ENCODE peak calls at places on chromosomes 4 and X, in five cellular contexts. S is mucosa of descending colon; M is T-helper 2 cell; W is gastrocnemius medialis; K is activated T-cell treated with anti-CD3 and anti-CD28 coated beads, Interleukin-2, amount 50 U/mL, for 4 hours. L is an unnamed sample.

GRCh38 chrX:22889824-22890223 is 109.9 kb upstream of the DDX53 start:
- DNase-seq in S (no peak), M (no peak), W (no peak), K (no peak), L (peak)

GRCh38 chr4:108397850-108398249 is 222.5 kb upstream of the RPL34 start:
- DNase-seq in S (no peak), M (no peak), W (no peak), K (no peak), L (no peak)

GRCh38 chr4:24771241-24771640 is 24.1 kb upstream of the SOD3 start:
- DNase-seq in S (no peak), M (no peak), W (no peak), K (no peak), L (no peak)

GRCh38 chrX:24696241-24696640 is 2.5 kb downstream of the POLA1 start:
- DNase-seq in S (no peak), M (no peak), W (no peak), K (no peak), L (no peak)

GRCh38 chr4:25320374-25321172 is 8.0 kb downstream of the ZCCHC4 start:
- DNase-seq in S (no peak), M (no peak), W (no peak), K (no peak), L (peak)

GRCh38 chr4:86543560-86544312 is 50.4 kb upstream of the PTPN13 start:
- DNase-seq in S (no peak), M (no peak), W (no peak), K (no peak), L (no peak)

GRCh38 chr4:1369091-1369450 is 22.1 kb downstream of the UVSSA start:
- DNase-seq in S (peak), M (no peak), W (no peak), K (no peak), L (no peak)

GRCh38 chrX:55039471-55039870 is 8.7 kb upstream of the ALAS2 start:
- DNase-seq in S (no peak), M (no peak), W (no peak), K (no peak), L (no peak)

GRCh38 chr4:128780688-128781087 is 28.8 kb upstream of the JADE1 start:
- DNase-seq in S (no peak), M (no peak), W (no peak), K (no peak), L (no peak)

L was measured in cardiac muscle cell.